ENCODE peak calls at places on chromosome 5, in eight cellular contexts. V is CD4-positive, CD25-positive, alpha-beta regulatory T cell; E is CD8-positive, alpha-beta memory T cell; P is neural progenitor cell; C is spleen; H is colonic mucosa; K is mammary epithelial cell; S is small intestine. M is an unnamed sample.

GRCh38 chr5:139647406-139648204 is 544 bp upstream of the CXXC5 start:
- DNase-seq in V (no peak), E (no peak), P (peak; percentile 49), C (no peak), H (no peak), K (no peak), S (no peak), M (no peak)

GRCh38 chr5:157686841-157687554 is 15.7 kb downstream of the C5orf52 start:
- DNase-seq in V (no peak), E (no peak), P (no peak), C (no peak), H (no peak), K (no peak), S (no peak), M (no peak)

GRCh38 chr5:81530919-81531318 is 137.0 kb upstream of the ACOT12 start:
- DNase-seq in V (no peak), E (no peak), P (no peak), C (no peak), H (no peak), K (peak; percentile 20), S (no peak), M (no peak)

GRCh38 chr5:152560508-152561137 is 155.5 kb upstream of the NMUR2 start:
- DNase-seq in V (peak; percentile 42), E (no peak), P (peak; percentile 87), C (peak; percentile 76), H (peak; percentile 33), K (peak; percentile 37), S (peak; percentile 16), M (peak; percentile 41)

GRCh38 chr5:155700333-155700732 is 626.6 kb upstream of the SGCD start:
- DNase-seq in V (peak; percentile 2), E (peak; percentile 2), P (peak; percentile 35), C (no peak), H (no peak), K (peak; percentile 2), S (no peak), M (no peak)

GRCh38 chr5:60102961-60103683 is 209.6 kb upstream of the PDE4D start:
- DNase-seq in V (no peak), E (no peak), P (no peak), C (no peak), H (no peak), K (peak; percentile 26), S (no peak), M (no peak)

GRCh38 chr5:125011419-125011818 is 265.0 kb upstream of the ZNF608 start:
- DNase-seq in V (no peak), E (no peak), P (no peak), C (no peak), H (no peak), K (no peak), S (peak; percentile 48), M (no peak)

GRCh38 chr5:154476343-154477213 is 1.4 kb downstream of the HAND1 start:
- DNase-seq in V (no peak), E (no peak), P (peak; percentile 66), C (no peak), H (no peak), K (no peak), S (no peak), M (peak; percentile 37)

GRCh38 chr5:25418978-25419377 is 774.2 kb upstream of the CDH10 start:
- DNase-seq in V (no peak), E (no peak), P (no peak), C (no peak), H (no peak), K (no peak), S (no peak), M (no peak)

GRCh38 chr5:16169550-16169949 is 10.0 kb downstream of the MARCHF11 start:
- DNase-seq in V (no peak), E (no peak), P (no peak), C (no peak), H (no peak), K (no peak), S (no peak), M (no peak)

GRCh38 chr5:8581047-8581446 is 712.1 kb downstream of the MTRR start:
- DNase-seq in V (no peak), E (no peak), P (no peak), C (no peak), H (no peak), K (no peak), S (no peak), M (no peak)

GRCh38 chr5:158553195-158553945 is 546.3 kb downstream of the EBF1 start:
- DNase-seq in V (no peak), E (no peak), P (no peak), C (no peak), H (no peak), K (no peak), S (no peak), M (peak; percentile 12)

GRCh38 chr5:52920929-52921328 is 68.2 kb upstream of the ITGA2 start:
- DNase-seq in V (no peak), E (no peak), P (no peak), C (no peak), H (no peak), K (no peak), S (no peak), M (no peak)

GRCh38 chr5:52915176-52915875 is 73.8 kb upstream of the ITGA2 start:
- DNase-seq in V (peak; percentile 67), E (peak; percentile 11), P (peak; percentile 66), C (no peak), H (peak; percentile 57), K (peak; percentile 66), S (peak; percentile 61), M (peak; percentile 20)
- H3K4me3 ChIP-seq in V (peak overlapping the region; percentile 8), E (peak overlapping the region; percentile 18), P (peak overlapping the region; percentile 54), C (no peak overlapping the region), H (no peak overlapping the region), K (peak overlapping the region; percentile 25), S (no peak overlapping the region), M (peak overlapping the region; percentile 41)

DNA sequence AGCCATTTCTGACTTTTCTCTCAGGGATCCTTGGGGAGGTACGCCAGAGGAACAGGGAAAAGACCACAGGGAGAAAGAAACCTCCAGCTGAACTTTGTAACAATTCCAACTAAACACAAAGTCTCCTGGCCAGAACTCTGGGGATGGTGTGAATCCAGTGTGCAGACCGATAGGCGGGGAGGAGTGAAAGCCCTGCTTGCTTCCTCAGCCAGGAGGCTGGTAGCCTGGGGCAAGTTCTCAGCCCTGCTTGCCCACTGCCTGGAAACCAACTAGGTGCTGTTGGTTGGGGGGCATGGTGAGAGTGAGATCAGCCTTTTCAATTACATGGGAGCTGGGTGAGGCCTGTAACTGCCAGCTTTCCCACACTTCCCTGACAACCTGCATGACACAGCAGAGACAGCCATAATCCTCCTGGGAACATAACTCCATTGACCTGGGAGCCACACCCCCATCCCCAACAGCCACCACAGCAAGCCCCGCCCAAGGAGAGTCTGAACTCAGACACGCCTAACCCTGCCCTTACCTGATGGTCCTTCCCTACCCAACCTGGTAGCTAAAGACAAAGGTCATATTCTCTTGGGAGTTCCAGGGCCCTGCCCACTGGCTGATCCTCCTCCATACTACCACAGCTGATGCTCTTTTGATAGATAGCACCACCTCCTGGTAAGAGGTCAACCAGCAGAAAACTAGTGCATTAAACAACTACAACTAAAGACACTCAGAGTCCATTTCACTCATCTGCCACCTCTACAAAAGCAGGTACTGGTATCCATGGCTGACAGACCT is 100.1 kb upstream of the TNFAIP8 start:
- DNase-seq in V (no peak), E (no peak), P (no peak), C (no peak), H (peak; percentile 87), K (peak; percentile 57), S (peak; percentile 99), M (no peak)
- H3K9me3 ChIP-seq in V (peaks cover 7% of the 10 kb centered on the region), E (no peaks in the 10 kb centered on the region), P (no peaks in the 10 kb centered on the region), C (peaks cover 15% of the 10 kb centered on the region), H (no peaks in the 10 kb centered on the region), K (no peaks in the 10 kb centered on the region), S (no peaks in the 10 kb centered on the region), M (peaks cover 9% of the 10 kb centered on the region)

GRCh38 chr5:169650701-169651331 is 13.7 kb downstream of the DOCK2 start:
- DNase-seq in V (peak; percentile 77), E (no peak), P (no peak), C (no peak), H (no peak), K (peak; percentile 63), S (no peak), M (no peak)

GRCh38 chr5:169648725-169649124 is 11.7 kb downstream of the DOCK2 start:
- DNase-seq in V (no peak), E (no peak), P (no peak), C (no peak), H (no peak), K (peak; percentile 15), S (no peak), M (peak; percentile 89)

GRCh38 chr5:169647566-169647965 is 10.5 kb downstream of the DOCK2 start:
- DNase-seq in V (peak; percentile 30), E (no peak), P (no peak), C (no peak), H (no peak), K (no peak), S (no peak), M (no peak)

GRCh38 chr5:169649486-169649885 is 12.4 kb downstream of the DOCK2 start:
- DNase-seq in V (peak; percentile 47), E (no peak), P (no peak), C (no peak), H (no peak), K (no peak), S (no peak), M (no peak)

GRCh38 chr5:169646856-169647255 is 9.8 kb downstream of the DOCK2 start:
- DNase-seq in V (no peak), E (no peak), P (no peak), C (no peak), H (no peak), K (no peak), S (no peak), M (no peak)
- H3K4me3 ChIP-seq in V (peak overlapping the region; percentile 13), E (no peak overlapping the region), P (no peak overlapping the region), C (no peak overlapping the region), H (no peak overlapping the region), K (no peak overlapping the region), S (no peak overlapping the region), M (no peak overlapping the region)

GRCh38 chr5:12330993-12331588 is 426.8 kb upstream of the CTNND2 start:
- DNase-seq in V (no peak), E (no peak), P (peak; percentile 20), C (no peak), H (no peak), K (no peak), S (no peak), M (no peak)
- H3K9me3 ChIP-seq in V (peaks cover 4% of the 10 kb centered on the region), E (no peaks in the 10 kb centered on the region), P (no peaks in the 10 kb centered on the region), C (peaks cover 13% of the 10 kb centered on the region), H (no peaks in the 10 kb centered on the region), K (peaks cover 3% of the 10 kb centered on the region), S (no peaks in the 10 kb centered on the region), M (no peaks in the 10 kb centered on the region)

GRCh38 chr5:174734571-174735497 is 10.5 kb downstream of the MSX2 start:
- DNase-seq in V (no peak), E (no peak), P (peak; percentile 42), C (no peak), H (no peak), K (no peak), S (no peak), M (no peak)
- H3K4me3 ChIP-seq in V (no peak overlapping the region), E (no peak overlapping the region), P (peak overlapping the region; percentile 48), C (no peak overlapping the region), H (no peak overlapping the region), K (peak overlapping the region; percentile 42), S (no peak overlapping the region), M (no peak overlapping the region)

GRCh38 chr5:98436672-98437071 is 336.8 kb upstream of the RGMB start:
- DNase-seq in V (no peak), E (no peak), P (no peak), C (no peak), H (no peak), K (no peak), S (no peak), M (no peak)
- H3K9me3 ChIP-seq in V (peaks cover 5% of the 10 kb centered on the region), E (no peaks in the 10 kb centered on the region), P (peaks cover under 1% of the 10 kb centered on the region), C (peaks cover 21% of the 10 kb centered on the region), H (no peaks in the 10 kb centered on the region), K (peaks cover 15% of the 10 kb centered on the region), S (no peaks in the 10 kb centered on the region), M (peaks cover 44% of the 10 kb centered on the region)